ENCODE peak calls at places on chromosomes 13 and 19, in nine cellular contexts. C, I, H, M, Z, L, Q, D and K are unnamed samples.

GRCh38 chr13:99442273-99442895 is 58.9 kb upstream of the TM9SF2 start:
- DNase-seq in C (no peak), I (peak), H (no peak), M (peak), Z (peak), L (no peak), Q (no peak), D (peak), K (peak)

GRCh38 chr19:35779033-35779432 is 3.7 kb downstream of the ARHGAP33 start:
- DNase-seq in C (no peak), I (no peak), H (no peak), M (no peak), Z (no peak), L (no peak), Q (no peak), D (no peak), K (no peak)

GRCh38 chr13:110448230-110448629 is 113.3 kb downstream of the RAB20 start:
- DNase-seq in C (no peak), I (no peak), H (no peak), M (peak), Z (peak), L (no peak), Q (no peak), D (peak), K (peak)

GRCh38 chr19:35318679-35319448 is 10.1 kb upstream of the CD22 start:
- DNase-seq in C (no peak), I (no peak), H (peak), M (peak), Z (peak), L (no peak), Q (no peak), D (peak), K (peak)

GRCh38 chr13:62294210-62294609 is 878.6 kb upstream of the PCDH20 start:
- DNase-seq in C (no peak), I (no peak), H (no peak), M (peak), Z (no peak), L (no peak), Q (no peak), D (no peak), K (peak)

GRCh38 chr13:41546372-41547252 is 89.3 kb downstream of the RGCC start:
- DNase-seq in C (no peak), I (no peak), H (no peak), M (peak), Z (peak), L (no peak), Q (no peak), D (peak), K (peak)

GRCh38 chr19:50833117-50833801 is at the start of gene KLK15:
- DNase-seq in C (no peak), I (no peak), H (no peak), M (no peak), Z (no peak), L (no peak), Q (no peak), D (no peak), K (no peak)

GRCh38 chr13:28837111-28837510 is 17.0 kb downstream of the MTUS2 start:
- DNase-seq in C (no peak), I (no peak), H (no peak), M (no peak), Z (no peak), L (no peak), Q (no peak), D (no peak), K (no peak)

GRCh38 chr13:62747629-62748028 is 1332.0 kb upstream of the PCDH20 start:
- DNase-seq in C (no peak), I (no peak), H (no peak), M (peak), Z (no peak), L (no peak), Q (no peak), D (no peak), K (no peak)

GRCh38 chr19:12783849-12784393 is 7.4 kb upstream of the JUNB start:
- DNase-seq in C (no peak), I (peak), H (no peak), M (peak), Z (peak), L (no peak), Q (no peak), D (no peak), K (no peak)